ENCODE peak calls at places on chromosomes 11 and 22, in nine cellular contexts. C is HS-5, V is glutamatergic neuron, I is neural crest cell, M is globus pallidus, X is mucosa of gallbladder, J is activated B cell treated with CpG ODN at 0.5 μM for 24 hours, Q is lower leg skin, F is PC-9. Y is an unnamed sample.

GRCh38 chr11:57303990-57304579 is 20.7 kb downstream of the TNKS1BP1 start:
- DNase-seq in J (no peak), M (no peak), V (no peak), I (no peak), Q (peak; percentile 91), F (no peak), X (no peak), C (no peak), Y (peak; percentile 83)

GRCh38 chr22:48334971-48335370 is 1492.7 kb downstream of the BRD1 start:
- DNase-seq in V (no peak), F (no peak), X (no peak), I (no peak), M (no peak), C (no peak), Q (no peak), J (no peak), Y (no peak)

GRCh38 chr11:116510886-116511650 is 261.7 kb downstream of the BUD13 start:
- DNase-seq in F (no peak), I (no peak), J (no peak), X (no peak), C (no peak), M (no peak), Q (peak; percentile 60), V (no peak), Y (no peak)

GRCh38 chr11:10375280-10376048 is 70.6 kb downstream of the ADM start:
- DNase-seq in J (no peak), F (no peak), I (no peak), V (no peak), C (peak; percentile 96), X (no peak), Q (no peak), M (no peak), Y (no peak)

GRCh38 chr11:36273110-36273509 is 16.1 kb downstream of the COMMD9 start:
- DNase-seq in F (no peak), Q (peak; percentile 7), X (no peak), C (no peak), V (no peak), I (no peak), M (no peak), J (no peak), Y (no peak)

GRCh38 chr11:103202048-103202651 is 92.9 kb downstream of the DYNC2H1 start:
- DNase-seq in C (no peak), M (peak; percentile 3), I (no peak), F (peak; percentile 18), J (no peak), X (no peak), Q (no peak), V (no peak), Y (no peak)

GRCh38 chr11:86386791-86387190 is 12.1 kb downstream of the CCDC81 start:
- DNase-seq in F (no peak), X (no peak), V (no peak), C (no peak), M (no peak), J (no peak), I (no peak), Q (no peak), Y (no peak)

GRCh38 chr11:101030692-101031091 is 98.9 kb downstream of the PGR start:
- DNase-seq in M (no peak), V (no peak), I (no peak), X (no peak), Q (no peak), C (no peak), F (no peak), J (no peak), Y (no peak)

GRCh38 chr11:64152841-64153691 is 12.8 kb downstream of the MACROD1 start:
- DNase-seq in X (peak; percentile 55), C (no peak), Q (peak; percentile 93), I (peak; percentile 81), F (no peak), M (peak; percentile 46), J (peak; percentile 77), V (peak; percentile 79), Y (peak; percentile 96)

GRCh38 chr11:47587733-47588326 is 1.4 kb downstream of the FAM180B start:
- DNase-seq in X (peak; percentile 38), Q (peak; percentile 93), I (no peak), C (no peak), V (no peak), M (peak; percentile 67), J (no peak), F (no peak), Y (peak; percentile 89)

GRCh38 chr11:77854838-77855237 is 33.9 kb downstream of the AAMDC start:
- DNase-seq in V (no peak), X (no peak), Q (no peak), M (no peak), J (no peak), C (no peak), F (no peak), I (no peak), Y (no peak)

GRCh38 chr11:65506770-65507485 is 8.1 kb downstream of the MALAT1 start:
- DNase-seq in I (peak; percentile 23), C (peak; percentile 94), F (no peak), Q (no peak), V (no peak), J (no peak), X (no peak), M (peak; percentile 74), Y (no peak)

GRCh38 chr11:119373917-119374631 is 7.4 kb downstream of the USP2 start:
- DNase-seq in I (peak; percentile 82), Q (peak; percentile 89), C (no peak), X (peak; percentile 77), J (no peak), M (peak; percentile 91), V (peak; percentile 92), F (peak; percentile 55), Y (peak; percentile 63)

GRCh38 chr11:75462117-75462653 is 29.2 kb upstream of the KLHL35 start:
- DNase-seq in J (no peak), Q (no peak), X (no peak), C (no peak), V (no peak), F (no peak), I (no peak), M (no peak), Y (no peak)

GRCh38 chr22:49910229-49911155 is 7.7 kb downstream of the ALG12 start:
- DNase-seq in M (no peak), C (no peak), Q (no peak), I (no peak), V (no peak), F (no peak), J (no peak), X (no peak), Y (no peak)

GRCh38 chr22:39129746-39130145 is 22.7 kb downstream of the CBX7 start:
- DNase-seq in M (no peak), C (no peak), Q (no peak), X (no peak), I (no peak), J (no peak), V (no peak), F (no peak), Y (no peak)

GRCh38 chr11:68354181-68354872 is 41.9 kb downstream of the LRP5 start:
- DNase-seq in Q (peak; percentile 95), V (no peak), C (peak; percentile 40), J (no peak), F (peak; percentile 91), X (peak; percentile 92), I (no peak), M (no peak), Y (peak; percentile 93)

GRCh38 chr22:37545703-37546435 is 14.4 kb upstream of the CDC42EP1 start:
- DNase-seq in F (no peak), X (peak; percentile 94), M (peak; percentile 55), Q (peak; percentile 98), J (no peak), C (no peak), V (peak; percentile 50), I (peak; percentile 61), Y (peak; percentile 92)

GRCh38 chr11:88035271-88035670 is 140.0 kb downstream of the RAB38 start:
- DNase-seq in M (no peak), C (no peak), I (no peak), J (no peak), F (no peak), X (no peak), Q (no peak), V (no peak), Y (no peak)

GRCh38 chr11:130872961-130873360 is 43.3 kb downstream of the SNX19 start:
- DNase-seq in V (no peak), C (no peak), J (no peak), Q (no peak), I (no peak), M (no peak), X (no peak), F (no peak), Y (no peak)

GRCh38 chr11:19437760-19438159 is 197.0 kb upstream of the E2F8 start:
- DNase-seq in M (no peak), J (no peak), X (no peak), F (peak; percentile 94), V (no peak), C (peak; percentile 90), Q (no peak), I (no peak), Y (no peak)

GRCh38 chr22:48077699-48078098 is 1315.2 kb downstream of the TBC1D22A start:
- DNase-seq in I (no peak), V (no peak), C (no peak), J (no peak), X (no peak), M (no peak), F (no peak), Q (no peak), Y (no peak)

GRCh38 chr11:11149671-11150459 is 203.2 kb downstream of the CSNK2A3 start:
- DNase-seq in I (no peak), F (no peak), V (no peak), X (no peak), Q (no peak), M (no peak), J (no peak), C (no peak), Y (no peak)

GRCh38 chr22:40215266-40215665 is 37.5 kb downstream of the TNRC6B start:
- DNase-seq in J (no peak), I (no peak), C (no peak), V (no peak), X (no peak), F (no peak), M (peak; percentile 33), Q (peak; percentile 82), Y (no peak)

GRCh38 chr22:25782831-25783230 is 40.8 kb downstream of the MYO18B start:
- DNase-seq in X (no peak), C (no peak), J (no peak), Q (no peak), V (no peak), I (no peak), F (no peak), M (no peak), Y (no peak)

GRCh38 chr11:92678212-92678611 is 291.2 kb upstream of the MTNR1B start:
- DNase-seq in X (no peak), V (no peak), J (no peak), Q (no peak), I (no peak), C (no peak), F (no peak), M (no peak), Y (no peak)

GRCh38 chr11:17564687-17565042 is 17.6 kb downstream of the OTOG start:
- DNase-seq in Q (peak; percentile 6), V (peak; percentile 60), I (no peak), J (no peak), C (no peak), M (no peak), F (no peak), X (no peak), Y (no peak)

GRCh38 chr11:56251954-56252353 is at the start of gene OR5T3:
- DNase-seq in Q (no peak), F (no peak), J (no peak), C (no peak), X (no peak), V (no peak), I (no peak), M (no peak), Y (no peak)

GRCh38 chr11:44011797-44012196 is 36.0 kb upstream of the ACCSL start:
- DNase-seq in C (no peak), X (no peak), V (no peak), M (no peak), F (no peak), I (no peak), J (no peak), Q (peak; percentile 7), Y (no peak)

GRCh38 chr22:27378994-27379393 is 422.6 kb downstream of the MN1 start:
- DNase-seq in I (no peak), F (no peak), J (no peak), C (no peak), M (no peak), V (no peak), Q (no peak), X (no peak), Y (no peak)

GRCh38 chr11:17036666-17037658 is 22.7 kb upstream of the PLEKHA7 start:
- DNase-seq in Q (no peak), F (no peak), X (peak; percentile 44), J (no peak), V (no peak), I (no peak), M (no peak), C (no peak), Y (no peak)